ENCODE peak calls at places on chromosome 16, in four cellular contexts. U is esophagus squamous epithelium, J is astrocyte, Q is RWPE1. X is an unnamed sample.
A peak's percentile ranks its signal among the peaks of the same experiment; 100 is the strongest.

GRCh38 chr16:77838597-77839255 is 50.4 kb downstream of the VAT1L start:
- DNase-seq in U (no peak), J (no peak), Q (no peak), X (no peak)

GRCh38 chr16:85125570-85126382 is 13.5 kb upstream of the CIBAR2 start:
- DNase-seq in U (no peak), J (no peak), Q (no peak), X (no peak)

GRCh38 chr16:46582313-46582712 is 38.9 kb downstream of the SHCBP1 start:
- DNase-seq in U (no peak), J (no peak), Q (no peak), X (no peak)

GRCh38 chr16:81080233-81080632 is 3.2 kb upstream of the C16orf46 start:
- DNase-seq in U (no peak), J (no peak), Q (no peak), X (no peak)

GRCh38 chr16:11034005-11034404 is 89.6 kb downstream of the CLEC16A start:
- DNase-seq in U (no peak), J (peak; percentile 69), Q (no peak), X (no peak)

GRCh38 chr16:50774405-50774804 is 32.5 kb downstream of the CYLD start:
- DNase-seq in U (no peak), J (no peak), Q (no peak), X (no peak)

GRCh38 chr16:15643453-15644305 is 725 bp upstream of the MARF1 start:
- DNase-seq in U (no peak), J (peak; percentile 30), Q (peak; percentile 21), X (no peak)

GRCh38 chr16:84194470-84195200 is 3.7 kb downstream of the ADAD2 start:
- DNase-seq in U (no peak), J (no peak), Q (no peak), X (no peak)

GRCh38 chr16:86170720-86171119 is 271.8 kb downstream of the IRF8 start:
- DNase-seq in U (no peak), J (no peak), Q (no peak), X (no peak)

GRCh38 chr16:31135535-31136286 is at the start of gene PRSS8:
- DNase-seq in U (no peak), J (no peak), Q (peak; percentile 59), X (peak; percentile 55)

GRCh38 chr16:82016964-82017363 is 5.7 kb upstream of the SDR42E1 start:
- DNase-seq in U (no peak), J (no peak), Q (no peak), X (peak; percentile 83)

GRCh38 chr16:64094992-64095579 is 1026.8 kb downstream of the CDH11 start:
- DNase-seq in U (no peak), J (peak; percentile 47), Q (no peak), X (no peak)

GRCh38 chr16:31043352-31043751 is 10.0 kb downstream of the STX4 start:
- DNase-seq in U (no peak), J (no peak), Q (no peak), X (no peak)

GRCh38 chr16:17921357-17921978 is 415.1 kb downstream of the NPIPA8 start:
- DNase-seq in U (no peak), J (no peak), Q (no peak), X (peak; percentile 2)

GRCh38 chr16:70770968-70771552 is 29.9 kb downstream of the VAC14 start:
- DNase-seq in U (no peak), J (no peak), Q (peak; percentile 69), X (peak; percentile 42)

GRCh38 chr16:81585785-81586184 is 141.2 kb downstream of the CMIP start:
- DNase-seq in U (no peak), J (no peak), Q (no peak), X (no peak)

GRCh38 chr16:49700928-49701685 is 154.8 kb downstream of the ZNF423 start:
- DNase-seq in U (no peak), J (no peak), Q (no peak), X (peak; percentile 2)

GRCh38 chr16:24986512-24987303 is 28.5 kb downstream of the ARHGAP17 start:
- DNase-seq in U (no peak), J (peak; percentile 89), Q (no peak), X (no peak)

GRCh38 chr16:89319883-89320716 is 102.6 kb downstream of the ZNF778 start:
- DNase-seq in U (no peak), J (peak; percentile 82), Q (peak; percentile 82), X (peak; percentile 83)

GRCh38 chr16:89201467-89202377 is 1.4 kb upstream of the SLC22A31 start:
- DNase-seq in U (no peak), J (no peak), Q (peak; percentile 93), X (peak; percentile 37)

GRCh38 chr16:69386596-69386995 is 789 bp upstream of the TERF2 start:
- DNase-seq in U (no peak), J (peak; percentile 38), Q (no peak), X (no peak)

GRCh38 chr16:69741519-69741918 is 13.2 kb downstream of the NOB1 start:
- DNase-seq in U (no peak), J (no peak), Q (no peak), X (no peak)

GRCh38 chr16:62832214-62832613 is 796.0 kb upstream of the CDH8 start:
- DNase-seq in U (no peak), J (no peak), Q (no peak), X (no peak)

GRCh38 chr16:56824804-56825203 is 40.2 kb upstream of the SLC12A3 start:
- DNase-seq in U (no peak), J (no peak), Q (no peak), X (no peak)

GRCh38 chr16:10637337-10638037 is 57.1 kb upstream of the EMP2 start:
- DNase-seq in U (no peak), J (no peak), Q (no peak), X (no peak)

GRCh38 chr16:85718682-85719081 is 29.9 kb upstream of the GINS2 start:
- DNase-seq in U (no peak), J (no peak), Q (no peak), X (peak; percentile 52)

GRCh38 chr16:81174644-81175324 is 63.7 kb upstream of the BCO1 start:
- DNase-seq in U (no peak), J (no peak), Q (no peak), X (peak; percentile 32)

GRCh38 chr16:28321700-28322411 is 29.5 kb downstream of the SBK1 start:
- DNase-seq in U (no peak), J (peak; percentile 3), Q (peak; percentile 34), X (no peak)

GRCh38 chr16:17927015-17927414 is 409.5 kb downstream of the NPIPA8 start:
- DNase-seq in U (no peak), J (no peak), Q (no peak), X (no peak)

GRCh38 chr16:50697881-50698767 is 4.7 kb downstream of the NOD2 start:
- DNase-seq in U (no peak), J (peak; percentile 34), Q (no peak), X (no peak)

GRCh38 chr16:81634380-81635121 is 144.5 kb upstream of the PLCG2 start:
- DNase-seq in U (no peak), J (peak; percentile 65), Q (no peak), X (no peak)

GRCh38 chr16:88298166-88298881 is 84.4 kb upstream of the ZNF469 start:
- DNase-seq in U (no peak), J (peak; percentile 47), Q (peak; percentile 63), X (peak; percentile 84)

GRCh38 chr16:8590161-8590688 is at the start of gene TMEM114:
- DNase-seq in U (no peak), J (no peak), Q (no peak), X (no peak)

GRCh38 chr16:55146939-55147338 is 177.1 kb upstream of the IRX6 start:
- DNase-seq in U (no peak), J (no peak), Q (no peak), X (no peak)

GRCh38 chr16:63005356-63005755 is 969.1 kb upstream of the CDH8 start:
- DNase-seq in U (no peak), J (no peak), Q (no peak), X (no peak)

GRCh38 chr16:26715969-26716368 is 350.8 kb upstream of the C16orf82 start:
- DNase-seq in U (no peak), J (no peak), Q (no peak), X (no peak)

GRCh38 chr16:22813223-22813945 is 578 bp upstream of the HS3ST2 start:
- DNase-seq in U (no peak), J (peak; percentile 2), Q (peak; percentile 65), X (peak; percentile 81)

GRCh38 chr16:21097151-21097550 is 53.5 kb downstream of the DNAH3 start:
- DNase-seq in U (no peak), J (peak; percentile 85), Q (no peak), X (no peak)

GRCh38 chr16:49452568-49452967 is 79.0 kb downstream of the C16orf78 start:
- DNase-seq in U (no peak), J (no peak), Q (no peak), X (no peak)

DNA sequence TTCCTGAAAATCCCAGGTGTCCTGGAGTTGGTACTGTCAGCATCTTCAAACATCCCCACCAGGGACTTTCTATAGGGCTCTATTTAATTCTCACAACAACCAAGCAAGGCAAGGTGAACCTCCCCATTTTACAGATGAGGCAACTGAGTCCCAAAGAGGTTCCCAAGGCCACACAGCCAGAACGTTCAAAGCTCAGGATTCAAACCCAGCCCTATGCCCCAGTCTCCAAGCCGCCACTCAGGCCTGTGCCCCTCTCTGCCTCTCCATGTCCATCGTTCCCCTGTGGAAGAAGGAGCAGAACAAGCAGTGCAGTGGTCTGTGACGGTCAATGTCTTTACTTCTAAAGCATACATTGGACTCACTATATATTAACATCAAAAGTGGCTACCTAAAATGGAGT is 6.1 kb downstream of the ZNF319 start:
- DNase-seq in U (no peak), J (no peak), Q (no peak), X (no peak)
- H3K27ac ChIP-seq in U (no peak overlapping the region), J (no peak overlapping the region), Q (peak overlapping the region; percentile 61), X (no peak overlapping the region)

DNA sequence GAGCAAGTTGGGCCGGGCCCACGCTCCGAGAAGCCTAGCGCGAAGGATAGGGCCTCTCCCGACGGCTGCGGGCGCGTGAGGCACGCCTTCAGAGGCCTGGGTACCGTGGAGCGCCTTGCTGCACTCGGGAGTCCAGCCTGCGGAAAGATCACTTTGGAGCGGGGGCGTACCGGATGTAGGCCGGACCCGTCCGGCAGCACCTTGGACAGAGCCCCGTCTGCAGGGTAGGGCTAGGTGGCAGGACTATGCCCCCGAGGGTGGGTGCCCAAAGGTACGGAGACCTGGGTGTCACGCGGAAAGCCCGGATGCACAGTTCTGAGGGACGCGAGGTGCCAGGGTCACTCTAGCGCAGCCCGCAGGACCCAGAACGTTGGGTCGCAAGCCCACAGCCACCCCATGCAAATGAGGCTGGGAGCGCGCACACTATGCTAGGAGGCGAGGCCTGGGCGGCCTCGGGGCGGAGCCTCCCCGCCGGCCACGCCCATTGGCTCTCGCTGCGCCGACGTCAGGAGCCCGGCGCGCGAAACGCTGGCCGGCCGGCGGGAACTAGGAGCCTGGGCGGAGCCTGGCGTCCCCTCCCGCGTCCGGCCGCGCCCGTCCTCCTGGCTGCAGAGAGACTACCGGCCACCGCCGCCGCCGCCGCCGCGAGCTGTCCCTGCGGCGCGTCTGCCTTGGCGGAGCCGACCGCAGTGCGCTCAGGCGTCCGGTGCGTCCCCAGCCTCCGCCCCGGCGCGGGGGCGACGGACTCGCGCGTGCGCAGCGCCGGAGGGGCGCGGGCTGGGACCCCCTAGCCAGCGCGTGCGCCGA is at the start of gene PAQR4:
- DNase-seq in U (no peak), J (peak; percentile 59), Q (peak; percentile 84), X (peak; percentile 79)
- TF ChIP-seq CTCF in U (no peak), J (no peak), Q (no peak), X (peak; percentile 2)

GRCh38 chr16:52071101-52071500 is 475.8 kb downstream of the TOX3 start:
- DNase-seq in U (no peak), J (no peak), Q (no peak), X (no peak)
- H3K27ac ChIP-seq in U (no peak overlapping the region), J (no peak overlapping the region), Q (no peak overlapping the region), X (no peak overlapping the region)

GRCh38 chr16:13507530-13507929 is 412.4 kb upstream of the ERCC4 start:
- DNase-seq in U (no peak), J (no peak), Q (no peak), X (peak; percentile 27)

GRCh38 chr16:13510425-13511151 is 409.4 kb upstream of the ERCC4 start:
- DNase-seq in U (no peak), J (no peak), Q (no peak), X (no peak)
- TF ChIP-seq CTCF in U (no peak), J (no peak), Q (no peak), X (peak; percentile 13)

GRCh38 chr16:67169642-67170167 is 633 bp upstream of the NOL3 start:
- DNase-seq in U (no peak), J (no peak), Q (no peak), X (no peak)
- H3K27ac ChIP-seq in U (peak overlapping the region; percentile 93), J (peak overlapping the region; percentile 29), Q (peak overlapping the region; percentile 98), X (no peak overlapping the region)